ENCODE peak calls at places on chromosomes 16 and 17, in ten cellular contexts. N, A, W, Q, U, R, D, Z, T and S are unnamed samples.

GRCh38 chr16:84088695-84089395 is 27.9 kb downstream of the MBTPS1 start:
- DNase-seq in N (no peak), A (no peak), W (peak; percentile 73), Q (peak; percentile 66), U (no peak), R (no peak), D (peak; percentile 20), Z (no peak), T (peak; percentile 87), S (no peak)

GRCh38 chr17:43224146-43224705 is 4.2 kb downstream of the CCDC200 start:
- DNase-seq in N (peak; percentile 30), A (no peak), W (no peak), Q (no peak), U (peak; percentile 32), R (no peak), D (no peak), Z (no peak), T (no peak), S (no peak)

GRCh38 chr16:724188-725040 is 1.8 kb downstream of the CCDC78 start:
- DNase-seq in N (no peak), A (no peak), W (no peak), Q (no peak), U (no peak), R (no peak), D (no peak), Z (no peak), T (no peak), S (no peak)

GRCh38 chr16:27463741-27464662 is 62.0 kb downstream of the IL21R start:
- DNase-seq in N (no peak), A (no peak), W (no peak), Q (no peak), U (no peak), R (peak; percentile 74), D (no peak), Z (no peak), T (no peak), S (no peak)

GRCh38 chr17:81000089-81000630 is 8.5 kb downstream of the CHMP6 start:
- DNase-seq in N (no peak), A (no peak), W (no peak), Q (no peak), U (peak; percentile 41), R (no peak), D (no peak), Z (no peak), T (no peak), S (no peak)

GRCh38 chr17:29179232-29180036 is 764 bp downstream of the MYO18A start:
- DNase-seq in N (no peak), A (no peak), W (peak; percentile 88), Q (peak; percentile 90), U (peak; percentile 98), R (peak; percentile 87), D (peak; percentile 84), Z (no peak), T (peak; percentile 81), S (no peak)

GRCh38 chr16:73228649-73229048 is 180.7 kb upstream of the ZFHX3 start:
- DNase-seq in N (no peak), A (peak; percentile 6), W (no peak), Q (no peak), U (no peak), R (no peak), D (no peak), Z (peak; percentile 83), T (no peak), S (peak; percentile 35)

GRCh38 chr17:41785091-41785875 is 1.2 kb downstream of the JUP start:
- DNase-seq in N (peak; percentile 78), A (no peak), W (peak; percentile 44), Q (peak; percentile 49), U (peak; percentile 96), R (no peak), D (peak; percentile 78), Z (peak; percentile 65), T (no peak), S (no peak)

GRCh38 chr17:12647023-12647422 is 18.7 kb upstream of the MYOCD start:
- DNase-seq in N (no peak), A (no peak), W (no peak), Q (no peak), U (no peak), R (no peak), D (no peak), Z (peak; percentile 52), T (no peak), S (no peak)

GRCh38 chr16:67415872-67416793 is at the start of gene ZDHHC1:
- DNase-seq in N (peak; percentile 84), A (no peak), W (peak; percentile 76), Q (peak; percentile 73), U (peak; percentile 92), R (peak; percentile 89), D (peak; percentile 78), Z (peak; percentile 62), T (peak; percentile 72), S (no peak)

GRCh38 chr17:16073845-16074244 is 74.2 kb downstream of the TTC19 start:
- DNase-seq in N (no peak), A (no peak), W (no peak), Q (no peak), U (no peak), R (no peak), D (no peak), Z (no peak), T (no peak), S (no peak)

GRCh38 chr17:80187493-80187892 is 17.7 kb downstream of the CARD14 start:
- DNase-seq in N (no peak), A (no peak), W (peak; percentile 74), Q (peak; percentile 69), U (no peak), R (peak; percentile 87), D (no peak), Z (peak; percentile 56), T (peak; percentile 77), S (no peak)

GRCh38 chr16:12092347-12092882 is 115.9 kb downstream of the SNX29 start:
- DNase-seq in N (no peak), A (peak; percentile 50), W (no peak), Q (no peak), U (no peak), R (no peak), D (peak; percentile 13), Z (peak; percentile 96), T (no peak), S (peak; percentile 97)

GRCh38 chr16:86044241-86044671 is 145.3 kb downstream of the IRF8 start:
- DNase-seq in N (peak; percentile 68), A (peak; percentile 3), W (peak; percentile 39), Q (no peak), U (peak; percentile 93), R (peak; percentile 75), D (peak; percentile 57), Z (peak; percentile 64), T (no peak), S (peak; percentile 15)
- TF ChIP-seq CTCF in N (peak; percentile 62), A (peak; percentile 82), W (peak; percentile 42), Q (no peak), U (peak; percentile 89), R (peak; percentile 39), D (peak; percentile 32), Z (peak; percentile 70), T (peak; percentile 22), S (peak; percentile 59)

GRCh38 chr17:11580677-11581076 is 17.6 kb upstream of the DNAH9 start:
- DNase-seq in N (no peak), A (no peak), W (no peak), Q (no peak), U (peak; percentile 79), R (no peak), D (no peak), Z (no peak), T (no peak), S (no peak)
- TF ChIP-seq CTCF in N (no peak), A (no peak), W (no peak), Q (no peak), U (no peak), R (no peak), D (no peak), Z (no peak), T (no peak), S (no peak)

GRCh38 chr17:21374455-21375161 is 1.5 kb upstream of the KCNJ12 start:
- DNase-seq in N (no peak), A (no peak), W (no peak), Q (no peak), U (no peak), R (peak; percentile 22), D (peak; percentile 31), Z (no peak), T (no peak), S (no peak)
- TF ChIP-seq CTCF in N (no peak), A (no peak), W (no peak), Q (no peak), U (no peak), R (no peak), D (peak; percentile 21), Z (no peak), T (no peak), S (no peak)

GRCh38 chr17:78925234-78925633 is at the start of gene TIMP2:
- DNase-seq in N (peak; percentile 91), A (peak; percentile 43), W (peak; percentile 90), Q (peak; percentile 86), U (peak; percentile 97), R (peak; percentile 97), D (peak; percentile 84), Z (peak; percentile 89), T (peak; percentile 89), S (peak; percentile 69)
- TF ChIP-seq CTCF in N (peak; percentile 44), A (no peak), W (peak; percentile 41), Q (no peak), U (peak; percentile 65), R (peak; percentile 23), D (no peak), Z (peak; percentile 12), T (peak; percentile 24), S (no peak)

DNA sequence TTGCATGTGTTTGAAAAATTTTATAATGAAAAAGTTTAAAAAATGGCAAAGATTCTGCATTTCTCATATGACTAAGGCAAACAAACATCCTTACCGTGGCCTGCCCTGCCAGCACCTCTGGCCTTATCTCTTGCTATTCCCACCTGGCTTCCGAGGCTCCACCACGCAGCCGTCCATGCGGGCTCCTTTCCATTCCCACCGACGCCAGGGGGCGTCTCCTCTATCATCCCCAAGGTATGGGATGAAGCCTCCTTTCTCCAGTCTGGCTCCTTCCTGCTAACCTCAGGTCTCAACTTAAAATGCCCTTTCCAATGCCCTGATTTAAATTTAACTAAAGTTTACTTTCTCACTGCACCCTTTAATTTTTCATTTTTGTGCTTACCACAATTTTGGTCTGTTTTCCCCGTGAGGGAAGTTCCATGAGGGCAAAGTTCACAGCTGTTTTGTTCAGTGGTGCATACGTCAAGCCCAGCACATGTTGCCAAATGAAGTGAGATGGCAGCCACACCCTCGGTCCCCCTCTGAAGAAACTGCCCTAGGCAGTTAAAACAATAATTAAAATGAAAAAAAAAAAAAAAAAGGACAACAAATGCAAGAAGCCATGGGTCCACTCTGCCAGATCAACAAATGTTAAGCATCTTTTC is 13.3 kb upstream of the SDK2 start:
- DNase-seq in N (peak; percentile 72), A (no peak), W (peak; percentile 74), Q (peak; percentile 84), U (peak; percentile 98), R (no peak), D (peak; percentile 72), Z (peak; percentile 24), T (peak; percentile 52), S (no peak)
- TF ChIP-seq CTCF in N (peak; percentile 36), A (peak; percentile 55), W (peak; percentile 56), Q (no peak), U (peak; percentile 92), R (peak; percentile 39), D (peak; percentile 85), Z (peak; percentile 56), T (peak; percentile 43), S (peak; percentile 60)